ENCODE peak calls at places on chromosome 19, in five cellular contexts. One of them, this sample, is unnamed.

GRCh38 chr19:28640506-28640905 is 572.4 kb downstream of the UQCRFS1 start:
- DNase-seq in keratinocyte: no peak
- DNase-seq in fibroblast of lung: no peak
- DNase-seq in GM12878: no peak
- DNase-seq in DND-41: no peak
- DNase-seq in this sample: no peak

GRCh38 chr19:39810424-39810823 is 23.5 kb downstream of the DYRK1B start:
- DNase-seq in GM12878: no peak
- DNase-seq in DND-41: no peak
- DNase-seq in keratinocyte: no peak
- DNase-seq in fibroblast of lung: no peak
- DNase-seq in this sample: no peak

GRCh38 chr19:40542197-40542859 is 34.3 kb upstream of the SHKBP1 start:
- DNase-seq in GM12878: no peak
- DNase-seq in fibroblast of lung: peak
- DNase-seq in keratinocyte: no peak
- DNase-seq in DND-41: no peak
- DNase-seq in this sample: no peak

GRCh38 chr19:47776568-47776967 is 1.9 kb upstream of the SELENOW start:
- DNase-seq in DND-41: no peak
- DNase-seq in GM12878: no peak
- DNase-seq in fibroblast of lung: peak
- DNase-seq in keratinocyte: peak
- DNase-seq in this sample: no peak

GRCh38 chr19:4911314-4911713 is 2.0 kb downstream of the UHRF1 start:
- DNase-seq in fibroblast of lung: peak
- DNase-seq in keratinocyte: no peak
- DNase-seq in GM12878: no peak
- DNase-seq in DND-41: no peak
- DNase-seq in this sample: no peak

GRCh38 chr19:9940778-9941177 is 4.5 kb upstream of the OLFM2 start:
- DNase-seq in DND-41: no peak
- DNase-seq in GM12878: no peak
- DNase-seq in keratinocyte: no peak
- DNase-seq in fibroblast of lung: peak
- DNase-seq in this sample: no peak

GRCh38 chr19:18119243-18120105 is 21.9 kb downstream of the MAST3 start:
- DNase-seq in DND-41: peak
- DNase-seq in fibroblast of lung: no peak
- DNase-seq in GM12878: no peak
- DNase-seq in keratinocyte: no peak
- DNase-seq in this sample: no peak

GRCh38 chr19:48650974-48651681 is 5.1 kb upstream of the CA11 start:
- DNase-seq in DND-41: no peak
- DNase-seq in GM12878: no peak
- DNase-seq in fibroblast of lung: no peak
- DNase-seq in keratinocyte: no peak
- DNase-seq in this sample: no peak

GRCh38 chr19:1512671-1513491 is at the start of gene ADAMTSL5:
- DNase-seq in keratinocyte: no peak
- DNase-seq in fibroblast of lung: peak
- DNase-seq in GM12878: no peak
- DNase-seq in DND-41: no peak
- DNase-seq in this sample: no peak

GRCh38 chr19:35045667-35046300 is 4.3 kb downstream of the HPN start:
- DNase-seq in DND-41: peak
- DNase-seq in GM12878: peak
- DNase-seq in fibroblast of lung: no peak
- DNase-seq in keratinocyte: no peak
- DNase-seq in this sample: no peak

GRCh38 chr19:3359850-3360493 is 6.4 kb upstream of the NFIC start:
- DNase-seq in keratinocyte: no peak
- DNase-seq in fibroblast of lung: peak
- DNase-seq in DND-41: peak
- DNase-seq in GM12878: no peak
- DNase-seq in this sample: no peak
- H3K27ac ChIP-seq in keratinocyte: no peak
- H3K27ac ChIP-seq in fibroblast of lung: peak
- H3K27ac ChIP-seq in DND-41: peak
- H3K27ac ChIP-seq in GM12878: peak
- H3K27ac ChIP-seq in this sample: peak

GRCh38 chr19:6228523-6229215 is 51.1 kb downstream of the MLLT1 start:
- DNase-seq in GM12878: no peak
- DNase-seq in fibroblast of lung: peak
- DNase-seq in DND-41: no peak
- DNase-seq in keratinocyte: no peak
- DNase-seq in this sample: no peak
- H3K9ac ChIP-seq in GM12878: no peak
- H3K9ac ChIP-seq in fibroblast of lung: no peak
- H3K9ac ChIP-seq in DND-41: no peak
- H3K9ac ChIP-seq in keratinocyte: no peak
- H3K9ac ChIP-seq in this sample: no peak

GRCh38 chr19:11382898-11383705 is 1.0 kb downstream of the EPOR start:
- DNase-seq in keratinocyte: no peak
- DNase-seq in fibroblast of lung: no peak
- DNase-seq in DND-41: no peak
- DNase-seq in GM12878: no peak
- DNase-seq in this sample: no peak
- TF ChIP-seq EZH2 in keratinocyte: no peak
- TF ChIP-seq EZH2 in fibroblast of lung: no peak
- TF ChIP-seq EZH2 in DND-41: no peak
- TF ChIP-seq EZH2 in GM12878: no peak
- TF ChIP-seq EZH2 in this sample: no peak

GRCh38 chr19:6057651-6058365 is 52.5 kb downstream of the RFX2 start:
- DNase-seq in keratinocyte: no peak
- DNase-seq in DND-41: no peak
- DNase-seq in fibroblast of lung: no peak
- DNase-seq in GM12878: no peak
- DNase-seq in this sample: no peak

GRCh38 chr19:6059396-6059947 is 50.8 kb downstream of the RFX2 start:
- DNase-seq in DND-41: no peak
- DNase-seq in fibroblast of lung: no peak
- DNase-seq in GM12878: no peak
- DNase-seq in keratinocyte: no peak
- DNase-seq in this sample: no peak

GRCh38 chr19:6059996-6060599 is 50.2 kb downstream of the RFX2 start:
- DNase-seq in fibroblast of lung: no peak
- DNase-seq in DND-41: no peak
- DNase-seq in GM12878: no peak
- DNase-seq in keratinocyte: no peak
- DNase-seq in this sample: no peak

GRCh38 chr19:6056801-6057650 is 53.3 kb downstream of the RFX2 start:
- DNase-seq in GM12878: no peak
- DNase-seq in fibroblast of lung: peak
- DNase-seq in DND-41: no peak
- DNase-seq in keratinocyte: peak
- DNase-seq in this sample: no peak

DNA sequence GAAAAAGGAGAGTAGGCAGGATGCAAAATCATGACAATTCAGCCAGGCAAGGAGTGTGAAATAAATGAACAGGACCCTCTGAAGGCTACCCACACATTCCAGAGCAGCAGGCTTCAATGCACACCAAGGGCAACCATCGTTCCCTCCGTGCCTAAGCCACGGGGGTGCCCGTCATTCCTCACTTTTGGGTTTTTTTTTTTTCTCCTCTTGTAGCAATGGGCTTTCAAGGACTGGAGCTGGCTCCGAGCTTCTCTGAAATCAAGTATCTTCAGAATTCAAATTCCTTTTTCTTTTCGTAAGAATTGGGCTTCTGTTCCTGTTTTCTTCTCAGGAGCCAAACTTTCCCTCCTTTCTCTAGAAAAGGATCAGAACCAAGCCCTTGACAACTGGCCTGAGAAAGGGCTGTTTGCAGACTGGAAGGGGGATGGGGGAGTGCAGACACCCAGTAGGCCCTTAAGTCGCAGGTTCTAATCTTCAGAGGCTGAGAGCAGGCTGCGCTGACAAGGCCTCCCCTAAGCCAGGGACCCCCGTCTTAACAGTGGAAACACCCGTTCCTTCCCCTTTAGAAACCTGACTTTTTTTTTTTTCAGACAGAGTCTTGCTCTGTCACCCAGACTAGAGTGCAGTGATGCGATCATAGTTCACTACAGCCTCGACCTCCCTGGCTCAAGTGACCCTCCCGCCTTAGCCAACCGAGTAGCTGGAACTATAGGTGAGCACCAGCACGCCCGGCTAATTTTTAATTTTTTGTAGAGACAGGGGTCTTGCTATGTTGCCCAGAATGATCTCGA is 51.7 kb downstream of the RFX2 start:
- DNase-seq in fibroblast of lung: no peak
- DNase-seq in DND-41: no peak
- DNase-seq in GM12878: no peak
- DNase-seq in keratinocyte: no peak
- DNase-seq in this sample: no peak
- H3K27ac ChIP-seq in fibroblast of lung: no peak
- H3K27ac ChIP-seq in DND-41: no peak
- H3K27ac ChIP-seq in GM12878: no peak
- H3K27ac ChIP-seq in keratinocyte: peak
- H3K27ac ChIP-seq in this sample: no peak